ENCODE peak calls at places on chromosome 11, in eight cellular contexts. One of them, this sample, is unnamed.

GRCh38 chr11:20056109-20057054 is 103.9 kb downstream of the DBX1 start:
- DNase-seq in MM.1S: no peak
- DNase-seq in PC-9: no peak
- DNase-seq in NCI-H510A: no peak
- DNase-seq in cardiac fibroblast: no peak
- DNase-seq in stimulated activated CD8-positive, alpha-beta memory T cell treated with anti-CD3 and anti-CD28 coated beads, Interleukin-4, amount 100 ng/mL, for 4 hours: no peak
- DNase-seq in CD8-positive, alpha-beta memory T cell: no peak
- DNase-seq in LHCN-M2: no peak
- DNase-seq in this sample: no peak

GRCh38 chr11:27414644-27415043 is 51.6 kb upstream of the CCDC34 start:
- DNase-seq in LHCN-M2: no peak
- DNase-seq in cardiac fibroblast: no peak
- DNase-seq in NCI-H510A: no peak
- DNase-seq in stimulated activated CD8-positive, alpha-beta memory T cell treated with anti-CD3 and anti-CD28 coated beads, Interleukin-4, amount 100 ng/mL, for 4 hours: no peak
- DNase-seq in PC-9: no peak
- DNase-seq in MM.1S: no peak
- DNase-seq in CD8-positive, alpha-beta memory T cell: no peak
- DNase-seq in this sample: no peak

GRCh38 chr11:105701098-105701497 is 91.2 kb downstream of the GRIA4 start:
- DNase-seq in NCI-H510A: no peak
- DNase-seq in MM.1S: no peak
- DNase-seq in stimulated activated CD8-positive, alpha-beta memory T cell treated with anti-CD3 and anti-CD28 coated beads, Interleukin-4, amount 100 ng/mL, for 4 hours: no peak
- DNase-seq in CD8-positive, alpha-beta memory T cell: no peak
- DNase-seq in cardiac fibroblast: no peak
- DNase-seq in LHCN-M2: no peak
- DNase-seq in PC-9: no peak
- DNase-seq in this sample: no peak

GRCh38 chr11:70319694-70320093 is 49.2 kb downstream of the PPFIA1 start:
- DNase-seq in NCI-H510A: no peak
- DNase-seq in stimulated activated CD8-positive, alpha-beta memory T cell treated with anti-CD3 and anti-CD28 coated beads, Interleukin-4, amount 100 ng/mL, for 4 hours: no peak
- DNase-seq in CD8-positive, alpha-beta memory T cell: no peak
- DNase-seq in MM.1S: no peak
- DNase-seq in cardiac fibroblast: no peak
- DNase-seq in LHCN-M2: no peak
- DNase-seq in PC-9: no peak
- DNase-seq in this sample: peak

GRCh38 chr11:2210366-2211112 is 38.9 kb upstream of the TH start:
- DNase-seq in CD8-positive, alpha-beta memory T cell: no peak
- DNase-seq in NCI-H510A: no peak
- DNase-seq in cardiac fibroblast: no peak
- DNase-seq in MM.1S: no peak
- DNase-seq in LHCN-M2: no peak
- DNase-seq in PC-9: no peak
- DNase-seq in stimulated activated CD8-positive, alpha-beta memory T cell treated with anti-CD3 and anti-CD28 coated beads, Interleukin-4, amount 100 ng/mL, for 4 hours: no peak
- DNase-seq in this sample: no peak

GRCh38 chr11:133964946-133965632 is 8.3 kb upstream of the IGSF9B start:
- DNase-seq in cardiac fibroblast: peak
- DNase-seq in CD8-positive, alpha-beta memory T cell: no peak
- DNase-seq in stimulated activated CD8-positive, alpha-beta memory T cell treated with anti-CD3 and anti-CD28 coated beads, Interleukin-4, amount 100 ng/mL, for 4 hours: no peak
- DNase-seq in NCI-H510A: no peak
- DNase-seq in MM.1S: no peak
- DNase-seq in LHCN-M2: peak
- DNase-seq in PC-9: no peak
- DNase-seq in this sample: peak

GRCh38 chr11:134331565-134332188 is at the start of gene GLB1L2:
- DNase-seq in LHCN-M2: no peak
- DNase-seq in NCI-H510A: peak
- DNase-seq in stimulated activated CD8-positive, alpha-beta memory T cell treated with anti-CD3 and anti-CD28 coated beads, Interleukin-4, amount 100 ng/mL, for 4 hours: peak
- DNase-seq in cardiac fibroblast: no peak
- DNase-seq in CD8-positive, alpha-beta memory T cell: peak
- DNase-seq in PC-9: peak
- DNase-seq in MM.1S: no peak
- DNase-seq in this sample: peak

GRCh38 chr11:112841719-112842118 is 119.5 kb upstream of the NCAM1 start:
- DNase-seq in NCI-H510A: no peak
- DNase-seq in PC-9: no peak
- DNase-seq in CD8-positive, alpha-beta memory T cell: no peak
- DNase-seq in stimulated activated CD8-positive, alpha-beta memory T cell treated with anti-CD3 and anti-CD28 coated beads, Interleukin-4, amount 100 ng/mL, for 4 hours: no peak
- DNase-seq in MM.1S: no peak
- DNase-seq in cardiac fibroblast: no peak
- DNase-seq in LHCN-M2: no peak
- DNase-seq in this sample: no peak

GRCh38 chr11:46711288-46711687 is 7.7 kb upstream of the F2 start:
- DNase-seq in NCI-H510A: no peak
- DNase-seq in CD8-positive, alpha-beta memory T cell: no peak
- DNase-seq in PC-9: no peak
- DNase-seq in cardiac fibroblast: peak
- DNase-seq in stimulated activated CD8-positive, alpha-beta memory T cell treated with anti-CD3 and anti-CD28 coated beads, Interleukin-4, amount 100 ng/mL, for 4 hours: no peak
- DNase-seq in LHCN-M2: peak
- DNase-seq in MM.1S: no peak
- DNase-seq in this sample: peak

GRCh38 chr11:10233581-10233980 is 60.4 kb downstream of the SBF2 start:
- DNase-seq in MM.1S: no peak
- DNase-seq in stimulated activated CD8-positive, alpha-beta memory T cell treated with anti-CD3 and anti-CD28 coated beads, Interleukin-4, amount 100 ng/mL, for 4 hours: no peak
- DNase-seq in cardiac fibroblast: peak
- DNase-seq in NCI-H510A: no peak
- DNase-seq in LHCN-M2: peak
- DNase-seq in CD8-positive, alpha-beta memory T cell: no peak
- DNase-seq in PC-9: peak
- DNase-seq in this sample: peak

GRCh38 chr11:109522116-109522755 is 100.2 kb downstream of the C11orf87 start:
- DNase-seq in NCI-H510A: no peak
- DNase-seq in PC-9: no peak
- DNase-seq in LHCN-M2: no peak
- DNase-seq in stimulated activated CD8-positive, alpha-beta memory T cell treated with anti-CD3 and anti-CD28 coated beads, Interleukin-4, amount 100 ng/mL, for 4 hours: no peak
- DNase-seq in MM.1S: no peak
- DNase-seq in CD8-positive, alpha-beta memory T cell: no peak
- DNase-seq in cardiac fibroblast: no peak
- DNase-seq in this sample: no peak

GRCh38 chr11:11148104-11148509 is 204.9 kb downstream of the CSNK2A3 start:
- DNase-seq in MM.1S: no peak
- DNase-seq in NCI-H510A: no peak
- DNase-seq in stimulated activated CD8-positive, alpha-beta memory T cell treated with anti-CD3 and anti-CD28 coated beads, Interleukin-4, amount 100 ng/mL, for 4 hours: no peak
- DNase-seq in LHCN-M2: peak
- DNase-seq in CD8-positive, alpha-beta memory T cell: no peak
- DNase-seq in PC-9: no peak
- DNase-seq in cardiac fibroblast: peak
- DNase-seq in this sample: peak

GRCh38 chr11:117180661-117181585 is 2.4 kb downstream of the SIDT2 start:
- DNase-seq in MM.1S: peak
- DNase-seq in PC-9: no peak
- DNase-seq in stimulated activated CD8-positive, alpha-beta memory T cell treated with anti-CD3 and anti-CD28 coated beads, Interleukin-4, amount 100 ng/mL, for 4 hours: no peak
- DNase-seq in NCI-H510A: peak
- DNase-seq in CD8-positive, alpha-beta memory T cell: peak
- DNase-seq in cardiac fibroblast: peak
- DNase-seq in LHCN-M2: peak
- DNase-seq in this sample: peak

GRCh38 chr11:95100856-95101507 is 11.3 kb downstream of the ENDOD1 start:
- DNase-seq in LHCN-M2: peak
- DNase-seq in CD8-positive, alpha-beta memory T cell: no peak
- DNase-seq in PC-9: no peak
- DNase-seq in MM.1S: no peak
- DNase-seq in stimulated activated CD8-positive, alpha-beta memory T cell treated with anti-CD3 and anti-CD28 coated beads, Interleukin-4, amount 100 ng/mL, for 4 hours: no peak
- DNase-seq in cardiac fibroblast: no peak
- DNase-seq in NCI-H510A: no peak
- DNase-seq in this sample: no peak

GRCh38 chr11:12318791-12319733 is 58.3 kb upstream of the PARVA start:
- DNase-seq in stimulated activated CD8-positive, alpha-beta memory T cell treated with anti-CD3 and anti-CD28 coated beads, Interleukin-4, amount 100 ng/mL, for 4 hours: no peak
- DNase-seq in PC-9: no peak
- DNase-seq in CD8-positive, alpha-beta memory T cell: no peak
- DNase-seq in LHCN-M2: peak
- DNase-seq in cardiac fibroblast: no peak
- DNase-seq in MM.1S: peak
- DNase-seq in NCI-H510A: peak
- DNase-seq in this sample: peak

GRCh38 chr11:35487532-35488078 is 37.8 kb downstream of the PAMR1 start:
- DNase-seq in NCI-H510A: no peak
- DNase-seq in MM.1S: no peak
- DNase-seq in stimulated activated CD8-positive, alpha-beta memory T cell treated with anti-CD3 and anti-CD28 coated beads, Interleukin-4, amount 100 ng/mL, for 4 hours: no peak
- DNase-seq in CD8-positive, alpha-beta memory T cell: no peak
- DNase-seq in LHCN-M2: peak
- DNase-seq in cardiac fibroblast: peak
- DNase-seq in PC-9: no peak
- DNase-seq in this sample: peak

GRCh38 chr11:70834984-70835560 is 417.3 kb downstream of the SHANK2 start:
- DNase-seq in CD8-positive, alpha-beta memory T cell: no peak
- DNase-seq in MM.1S: no peak
- DNase-seq in PC-9: no peak
- DNase-seq in cardiac fibroblast: no peak
- DNase-seq in LHCN-M2: no peak
- DNase-seq in NCI-H510A: peak
- DNase-seq in stimulated activated CD8-positive, alpha-beta memory T cell treated with anti-CD3 and anti-CD28 coated beads, Interleukin-4, amount 100 ng/mL, for 4 hours: no peak
- DNase-seq in this sample: no peak

GRCh38 chr11:13229136-13229535 is 48.5 kb upstream of the BMAL1 start:
- DNase-seq in stimulated activated CD8-positive, alpha-beta memory T cell treated with anti-CD3 and anti-CD28 coated beads, Interleukin-4, amount 100 ng/mL, for 4 hours: no peak
- DNase-seq in NCI-H510A: no peak
- DNase-seq in LHCN-M2: peak
- DNase-seq in CD8-positive, alpha-beta memory T cell: no peak
- DNase-seq in MM.1S: no peak
- DNase-seq in PC-9: no peak
- DNase-seq in cardiac fibroblast: no peak
- DNase-seq in this sample: no peak

GRCh38 chr11:126969865-126970479 is 30.6 kb downstream of the KIRREL3 start:
- DNase-seq in CD8-positive, alpha-beta memory T cell: no peak
- DNase-seq in NCI-H510A: peak
- DNase-seq in LHCN-M2: peak
- DNase-seq in stimulated activated CD8-positive, alpha-beta memory T cell treated with anti-CD3 and anti-CD28 coated beads, Interleukin-4, amount 100 ng/mL, for 4 hours: no peak
- DNase-seq in PC-9: no peak
- DNase-seq in MM.1S: peak
- DNase-seq in cardiac fibroblast: peak
- DNase-seq in this sample: peak

GRCh38 chr11:120254788-120255518 is 15.0 kb downstream of the POU2F3 start:
- DNase-seq in PC-9: no peak
- DNase-seq in MM.1S: no peak
- DNase-seq in NCI-H510A: no peak
- DNase-seq in CD8-positive, alpha-beta memory T cell: no peak
- DNase-seq in stimulated activated CD8-positive, alpha-beta memory T cell treated with anti-CD3 and anti-CD28 coated beads, Interleukin-4, amount 100 ng/mL, for 4 hours: no peak
- DNase-seq in cardiac fibroblast: no peak
- DNase-seq in LHCN-M2: no peak
- DNase-seq in this sample: no peak

GRCh38 chr11:23765862-23766261 is 731.0 kb upstream of the LUZP2 start:
- DNase-seq in CD8-positive, alpha-beta memory T cell: no peak
- DNase-seq in cardiac fibroblast: peak
- DNase-seq in NCI-H510A: no peak
- DNase-seq in PC-9: no peak
- DNase-seq in LHCN-M2: peak
- DNase-seq in MM.1S: no peak
- DNase-seq in stimulated activated CD8-positive, alpha-beta memory T cell treated with anti-CD3 and anti-CD28 coated beads, Interleukin-4, amount 100 ng/mL, for 4 hours: no peak
- DNase-seq in this sample: peak

GRCh38 chr11:32561835-32562234 is 21.8 kb upstream of the EIF3M start:
- DNase-seq in LHCN-M2: no peak
- DNase-seq in cardiac fibroblast: no peak
- DNase-seq in CD8-positive, alpha-beta memory T cell: no peak
- DNase-seq in MM.1S: no peak
- DNase-seq in NCI-H510A: no peak
- DNase-seq in PC-9: no peak
- DNase-seq in stimulated activated CD8-positive, alpha-beta memory T cell treated with anti-CD3 and anti-CD28 coated beads, Interleukin-4, amount 100 ng/mL, for 4 hours: no peak
- DNase-seq in this sample: no peak

GRCh38 chr11:17206448-17206847 is 1.3 kb downstream of the PIK3C2A start:
- DNase-seq in PC-9: no peak
- DNase-seq in MM.1S: no peak
- DNase-seq in cardiac fibroblast: no peak
- DNase-seq in CD8-positive, alpha-beta memory T cell: no peak
- DNase-seq in stimulated activated CD8-positive, alpha-beta memory T cell treated with anti-CD3 and anti-CD28 coated beads, Interleukin-4, amount 100 ng/mL, for 4 hours: no peak
- DNase-seq in NCI-H510A: no peak
- DNase-seq in LHCN-M2: no peak
- DNase-seq in this sample: no peak

This sample was measured in fibroblast of pulmonary artery.